ENCODE peak calls at places on chromosomes 3 and 15, in six cellular contexts. M, U, Z, J, P and L are unnamed samples.

GRCh38 chr3:127717357-127718243 is 44.8 kb downstream of the ABTB1 start:
- DNase-seq in M (no peak), J (no peak), Z (peak), P (no peak), U (no peak), L (no peak)

GRCh38 chr3:177579419-177579818 is 382.1 kb upstream of the TBL1XR1 start:
- DNase-seq in Z (no peak), P (peak), J (no peak), M (no peak), U (no peak), L (no peak)

GRCh38 chr15:41169784-41170183 is 53.7 kb upstream of the INO80 start:
- DNase-seq in M (no peak), J (no peak), P (no peak), U (no peak), Z (no peak), L (no peak)

GRCh38 chr3:174431717-174432116 is 427.4 kb upstream of the NAALADL2 start:
- DNase-seq in J (no peak), U (peak), Z (no peak), M (no peak), P (no peak), L (no peak)

GRCh38 chr15:87031545-87032230 is 952.0 kb downstream of the AGBL1 start:
- DNase-seq in M (no peak), Z (no peak), P (no peak), J (no peak), U (no peak), L (no peak)

GRCh38 chr15:29568840-29569532 is 253.3 kb downstream of the TJP1 start:
- DNase-seq in P (no peak), J (no peak), M (peak), Z (no peak), U (no peak), L (no peak)

GRCh38 chr15:78402056-78402610 is 35.9 kb upstream of the IREB2 start:
- DNase-seq in Z (no peak), P (no peak), U (no peak), J (no peak), M (no peak), L (peak)

GRCh38 chr15:69154684-69155083 is 5.8 kb upstream of the GLCE start:
- DNase-seq in J (no peak), U (peak), Z (no peak), P (peak), M (no peak), L (no peak)

GRCh38 chr3:67006460-67006859 is 8.4 kb downstream of the KBTBD8 start:
- DNase-seq in U (peak), Z (no peak), J (no peak), P (no peak), M (no peak), L (no peak)

GRCh38 chr3:126179825-126180476 is 435 bp downstream of the ALDH1L1 start:
- DNase-seq in J (no peak), M (no peak), P (no peak), Z (peak), U (no peak), L (no peak)

GRCh38 chr3:51974963-51975856 is at the start of gene ABHD14A:
- DNase-seq in M (no peak), U (peak), Z (peak), P (peak), J (peak), L (no peak)

DNA sequence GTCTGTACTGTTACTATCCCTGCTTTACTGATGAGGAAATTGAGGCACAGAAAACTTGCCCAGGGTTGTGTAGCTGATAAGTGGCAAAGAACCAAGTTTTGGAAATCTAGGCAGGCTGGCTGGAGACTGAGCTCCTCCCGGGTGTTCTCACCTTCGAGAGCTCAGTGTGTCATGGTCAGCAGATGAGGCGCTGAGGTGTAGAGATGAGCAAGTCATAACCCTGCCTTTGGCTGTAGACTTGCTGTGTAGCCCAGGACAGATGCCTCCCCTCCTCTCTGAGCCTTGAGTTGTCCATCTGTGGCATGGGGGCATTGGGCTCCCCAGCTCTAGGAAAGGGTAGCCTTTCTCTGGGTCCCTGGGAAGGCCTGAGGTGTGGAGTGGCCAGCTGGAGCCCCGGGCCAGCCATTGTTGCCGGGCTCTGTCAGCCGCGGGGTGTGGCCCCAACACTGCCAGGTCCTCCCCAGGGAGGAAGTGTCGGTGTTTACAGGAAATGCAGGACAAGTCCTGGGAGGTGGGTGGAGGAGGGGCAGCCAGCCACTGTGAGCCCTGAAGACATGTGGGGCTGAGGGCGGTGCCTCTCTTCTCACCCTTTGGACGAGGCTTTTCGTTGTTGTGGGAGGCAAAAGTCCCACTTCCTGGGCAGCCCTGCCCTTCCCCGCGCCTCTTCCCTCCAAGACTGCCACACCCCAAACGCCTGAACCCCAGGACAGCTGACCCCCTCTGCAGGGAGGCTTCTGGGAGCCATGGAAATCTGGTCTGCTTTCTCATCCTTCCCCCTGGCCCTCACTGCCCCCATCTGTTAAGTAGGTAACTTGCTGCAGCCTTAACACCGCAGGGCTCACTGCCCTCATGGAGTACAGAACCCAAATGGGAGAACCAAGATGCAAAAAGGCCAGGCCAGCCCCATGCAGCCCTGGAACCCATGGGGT is 29.1 kb downstream of the FGD5 start:
- DNase-seq in Z (no peak), J (no peak), P (no peak), M (peak), U (no peak), L (peak)
- TF ChIP-seq CTCF in Z (no peak), J (no peak), P (no peak), M (no peak), U (no peak), L (no peak)

GRCh38 chr3:15151166-15151565 is 52.2 kb upstream of the RBSN start:
- DNase-seq in J (no peak), Z (no peak), P (no peak), U (no peak), M (no peak), L (no peak)

GRCh38 chr3:15154326-15154725 is 51.7 kb upstream of the CAPN7 start:
- DNase-seq in Z (no peak), M (no peak), P (no peak), J (no peak), U (no peak), L (no peak)

GRCh38 chr3:15152166-15152565 is 53.2 kb upstream of the RBSN start:
- DNase-seq in U (no peak), P (no peak), Z (no peak), J (no peak), M (no peak), L (no peak)

GRCh38 chr3:15153103-15153502 is 52.9 kb upstream of the CAPN7 start:
- DNase-seq in U (no peak), M (no peak), J (no peak), P (no peak), Z (no peak), L (no peak)

DNA sequence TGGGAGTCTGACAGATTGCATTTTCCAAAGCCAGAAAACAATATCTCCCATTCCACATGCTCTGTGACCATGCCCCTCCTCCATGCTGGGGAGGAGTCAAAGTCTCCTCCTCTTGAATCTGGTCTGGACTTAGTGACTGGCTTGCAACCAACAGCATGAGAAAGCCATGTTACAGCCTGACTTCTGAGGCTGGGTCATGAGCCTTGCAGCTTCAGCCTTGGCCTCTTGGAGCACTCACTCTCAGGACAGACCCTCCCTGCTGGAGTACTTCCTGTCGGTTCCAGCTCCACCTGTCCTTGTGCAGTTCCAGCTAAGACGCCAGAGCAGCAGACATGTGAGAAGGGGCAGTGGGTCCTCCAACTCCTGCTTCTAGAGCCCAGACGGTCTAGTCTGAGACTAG is 49.7 kb upstream of the RBSN start:
- DNase-seq in M (peak), P (no peak), U (no peak), J (no peak), Z (no peak), L (no peak)
- TF ChIP-seq CTCF in M (no peak), P (no peak), U (no peak), J (no peak), Z (no peak), L (no peak)

DNA sequence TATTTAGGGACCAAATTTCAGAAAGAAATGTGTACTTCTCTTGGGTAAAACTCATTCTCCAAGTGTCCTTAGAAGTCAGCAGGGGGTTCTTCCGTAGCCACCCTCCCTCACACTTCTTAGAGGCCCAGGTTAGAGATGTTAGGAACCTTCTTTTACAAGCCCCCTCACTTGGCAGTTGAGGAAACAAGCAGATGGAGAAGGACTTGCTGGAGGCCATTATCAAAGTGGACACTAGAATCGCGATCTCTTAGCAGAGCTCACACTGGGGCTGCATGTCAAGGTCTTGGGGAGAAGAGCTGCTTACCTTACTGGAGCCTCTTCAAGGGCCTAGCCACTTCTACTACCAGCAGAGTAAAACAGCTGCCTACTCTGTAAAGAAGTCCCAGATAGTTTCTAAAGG is 69.4 kb upstream of the POLG start:
- DNase-seq in Z (no peak), M (no peak), P (no peak), J (no peak), U (no peak), L (no peak)
- TF ChIP-seq CTCF in Z (no peak), M (no peak), P (no peak), J (no peak), U (no peak), L (no peak)

GRCh38 chr3:9957214-9957613 is 5.0 kb upstream of the PRRT3 start:
- DNase-seq in M (no peak), Z (no peak), U (peak), P (no peak), J (no peak), L (no peak)
- TF ChIP-seq CTCF in M (peak), Z (no peak), U (peak), P (peak), J (no peak), L (peak)

GRCh38 chr3:56302417-56302816 is 165.8 kb downstream of the ERC2 start:
- DNase-seq in Z (no peak), J (no peak), M (no peak), P (no peak), U (no peak), L (no peak)
- TF ChIP-seq CTCF in Z (no peak), J (no peak), M (no peak), P (no peak), U (peak), L (peak)